ENCODE peak calls at places on chromosome 9, in eight cellular contexts. G, T, N, Y, A, D, H and P are unnamed samples.

GRCh38 chr9:93955356-93956182 is 414 bp upstream of the BARX1 start:
- DNase-seq in G (no peak), T (no peak), N (peak), Y (peak), A (peak), D (no peak), H (no peak), P (peak)

GRCh38 chr9:14895806-14896205 is 14.4 kb downstream of the FREM1 start:
- DNase-seq in G (no peak), T (no peak), N (no peak), Y (no peak), A (no peak), D (no peak), H (peak), P (no peak)

GRCh38 chr9:33143241-33143642 is 23.9 kb downstream of the B4GALT1 start:
- DNase-seq in G (no peak), T (no peak), N (no peak), Y (no peak), A (peak), D (no peak), H (peak), P (no peak)

GRCh38 chr9:137078701-137079400 is 1.5 kb downstream of the UAP1L1 start:
- DNase-seq in G (no peak), T (no peak), N (no peak), Y (no peak), A (no peak), D (no peak), H (no peak), P (no peak)

GRCh38 chr9:114718801-114719221 is 36.8 kb upstream of the TEX48 start:
- DNase-seq in G (peak), T (no peak), N (no peak), Y (peak), A (no peak), D (no peak), H (peak), P (no peak)

GRCh38 chr9:93380410-93381060 is 71.0 kb upstream of the FAM120A start:
- DNase-seq in G (no peak), T (no peak), N (no peak), Y (no peak), A (no peak), D (no peak), H (no peak), P (no peak)

GRCh38 chr9:113570106-113570505 is 106.6 kb downstream of the RGS3 start:
- DNase-seq in G (no peak), T (no peak), N (no peak), Y (no peak), A (peak), D (no peak), H (no peak), P (no peak)

GRCh38 chr9:72477862-72478564 is 43.4 kb upstream of the TMC1 start:
- DNase-seq in G (no peak), T (peak), N (no peak), Y (peak), A (no peak), D (no peak), H (peak), P (no peak)

GRCh38 chr9:83449166-83449565 is 89.0 kb downstream of the FRMD3 start:
- DNase-seq in G (no peak), T (no peak), N (no peak), Y (no peak), A (no peak), D (no peak), H (no peak), P (no peak)

GRCh38 chr9:98215821-98216220 is 23.4 kb upstream of the CORO2A start:
- DNase-seq in G (no peak), T (no peak), N (no peak), Y (no peak), A (no peak), D (no peak), H (no peak), P (no peak)

GRCh38 chr9:112265391-112265790 is 68.0 kb downstream of the PTBP3 start:
- DNase-seq in G (no peak), T (no peak), N (no peak), Y (no peak), A (no peak), D (no peak), H (no peak), P (no peak)

GRCh38 chr9:112753725-112754124 is 3.2 kb downstream of the SNX30 start:
- DNase-seq in G (no peak), T (no peak), N (no peak), Y (no peak), A (no peak), D (no peak), H (peak), P (no peak)

GRCh38 chr9:124164800-124165199 is 92.9 kb upstream of the NEK6 start:
- DNase-seq in G (no peak), T (no peak), N (no peak), Y (no peak), A (no peak), D (peak), H (no peak), P (no peak)

GRCh38 chr9:127333326-127334064 is 63.5 kb upstream of the SLC2A8 start:
- DNase-seq in G (no peak), T (peak), N (no peak), Y (no peak), A (no peak), D (peak), H (no peak), P (no peak)

GRCh38 chr9:27151693-27152397 is 42.8 kb downstream of the TEK start:
- DNase-seq in G (no peak), T (no peak), N (no peak), Y (no peak), A (no peak), D (peak), H (peak), P (no peak)